ENCODE peak calls at places on chromosomes 13 and 19, in seven cellular contexts. Q is AG04450, L is HCT116, I is thoracic aorta, G is adrenal gland, C is WERI-Rb-1, E is left lung. Z is an unnamed sample.

GRCh38 chr19:13212759-13213330 is 62.6 kb downstream of the IER2 start:
- DNase-seq in Q (no peak), L (peak), I (no peak), G (peak), C (peak), E (peak), Z (peak)

GRCh38 chr19:30387311-30388115 is 15.3 kb downstream of the ZNF536 start:
- DNase-seq in Q (no peak), L (no peak), I (no peak), G (peak), C (peak), E (no peak), Z (no peak)

GRCh38 chr13:113851826-113852535 is 11.9 kb downstream of the GAS6 start:
- DNase-seq in Q (no peak), L (no peak), I (no peak), G (peak), C (peak), E (no peak), Z (no peak)

GRCh38 chr19:39014037-39014436 is 18.3 kb downstream of the FBXO27 start:
- DNase-seq in Q (no peak), L (no peak), I (no peak), G (no peak), C (no peak), E (no peak), Z (no peak)

GRCh38 chr19:55697069-55697440 is 22.0 kb downstream of the EPN1 start:
- DNase-seq in Q (no peak), L (no peak), I (no peak), G (no peak), C (no peak), E (peak), Z (no peak)

GRCh38 chr13:44197791-44198770 is 175.5 kb upstream of the SERP2 start:
- DNase-seq in Q (no peak), L (no peak), I (no peak), G (no peak), C (no peak), E (no peak), Z (no peak)

GRCh38 chr13:107351305-107351704 is 783.4 kb upstream of the ARGLU1 start:
- DNase-seq in Q (no peak), L (no peak), I (no peak), G (no peak), C (no peak), E (no peak), Z (no peak)

GRCh38 chr19:33402421-33403220 is 29.1 kb downstream of the CEBPG start:
- DNase-seq in Q (no peak), L (no peak), I (no peak), G (no peak), C (no peak), E (peak), Z (no peak)

GRCh38 chr13:97254809-97255208 is 32.7 kb downstream of the MBNL2 start:
- DNase-seq in Q (no peak), L (peak), I (no peak), G (no peak), C (no peak), E (no peak), Z (peak)

GRCh38 chr13:112466132-112467025 is 90.2 kb downstream of the SPACA7 start:
- DNase-seq in Q (no peak), L (no peak), I (no peak), G (no peak), C (no peak), E (peak), Z (no peak)

GRCh38 chr19:38663957-38664502 is 16.6 kb downstream of the ACTN4 start:
- DNase-seq in Q (no peak), L (no peak), I (no peak), G (no peak), C (no peak), E (no peak), Z (no peak)

GRCh38 chr19:41957838-41958366 is 1.2 kb downstream of the RABAC1 start:
- DNase-seq in Q (peak), L (peak), I (no peak), G (peak), C (peak), E (no peak), Z (peak)

GRCh38 chr19:58553799-58554493 is 959 bp downstream of the CHMP2A start:
- DNase-seq in Q (no peak), L (no peak), I (no peak), G (peak), C (no peak), E (no peak), Z (no peak)

GRCh38 chr13:24911135-24911524 is 147.2 kb downstream of the RNF17 start:
- DNase-seq in Q (no peak), L (no peak), I (no peak), G (no peak), C (no peak), E (no peak), Z (peak)

GRCh38 chr19:6639439-6639838 is 30.5 kb downstream of the TNFSF14 start:
- DNase-seq in Q (no peak), L (no peak), I (no peak), G (no peak), C (no peak), E (no peak), Z (no peak)

GRCh38 chr13:50421457-50422130 is 406.4 kb downstream of the KCNRG start:
- DNase-seq in Q (no peak), L (no peak), I (no peak), G (no peak), C (no peak), E (no peak), Z (peak)

GRCh38 chr13:75061909-75062308 is 420.1 kb downstream of the TBC1D4 start:
- DNase-seq in Q (no peak), L (no peak), I (no peak), G (no peak), C (no peak), E (no peak), Z (no peak)

GRCh38 chr13:61316647-61317046 is 99.0 kb downstream of the PCDH20 start:
- DNase-seq in Q (no peak), L (no peak), I (no peak), G (no peak), C (no peak), E (no peak), Z (no peak)

GRCh38 chr13:87867426-87867825 is 196.3 kb downstream of the SLITRK5 start:
- DNase-seq in Q (no peak), L (no peak), I (no peak), G (no peak), C (no peak), E (no peak), Z (no peak)

GRCh38 chr13:114161028-114161556 is 18.0 kb upstream of the CFAP97D2 start:
- DNase-seq in Q (no peak), L (no peak), I (no peak), G (no peak), C (no peak), E (peak), Z (no peak)

GRCh38 chr13:78121459-78122348 is 203.1 kb upstream of the EDNRB start:
- DNase-seq in Q (no peak), L (peak), I (no peak), G (peak), C (peak), E (no peak), Z (peak)

GRCh38 chr19:49591731-49592485 is 926 bp downstream of the PRR12 start:
- DNase-seq in Q (no peak), L (no peak), I (no peak), G (peak), C (peak), E (peak), Z (peak)

GRCh38 chr19:4521170-4521887 is 3.0 kb upstream of the PLIN4 start:
- DNase-seq in Q (no peak), L (no peak), I (no peak), G (no peak), C (no peak), E (no peak), Z (no peak)

GRCh38 chr13:59439776-59440428 is 723.8 kb downstream of the DIAPH3 start:
- DNase-seq in Q (no peak), L (no peak), I (no peak), G (no peak), C (no peak), E (peak), Z (no peak)

GRCh38 chr13:26048745-26049144 is 3.1 kb downstream of the SHISA2 start:
- DNase-seq in Q (no peak), L (no peak), I (no peak), G (no peak), C (no peak), E (no peak), Z (no peak)

GRCh38 chr13:80141114-80141849 is 199.6 kb downstream of the SPRY2 start:
- DNase-seq in Q (peak), L (no peak), I (peak), G (no peak), C (no peak), E (no peak), Z (no peak)

GRCh38 chr19:10566658-10567410 is 1.0 kb upstream of the KRI1 start:
- DNase-seq in Q (no peak), L (no peak), I (no peak), G (no peak), C (no peak), E (no peak), Z (no peak)

GRCh38 chr19:6674868-6675305 is 4.9 kb upstream of the TNFSF14 start:
- DNase-seq in Q (no peak), L (no peak), I (no peak), G (peak), C (no peak), E (peak), Z (peak)

GRCh38 chr19:19944583-19944880 is 43.8 kb downstream of the ZNF93 start:
- DNase-seq in Q (no peak), L (no peak), I (no peak), G (no peak), C (no peak), E (no peak), Z (no peak)

GRCh38 chr19:35117791-35118190 is 2.2 kb downstream of the FXYD3 start:
- DNase-seq in Q (no peak), L (no peak), I (no peak), G (no peak), C (no peak), E (no peak), Z (no peak)

GRCh38 chr19:35119091-35119490 is 3.5 kb downstream of the FXYD3 start:
- DNase-seq in Q (no peak), L (no peak), I (no peak), G (no peak), C (no peak), E (no peak), Z (no peak)

GRCh38 chr19:35117017-35117570 is 1.5 kb downstream of the FXYD3 start:
- DNase-seq in Q (no peak), L (no peak), I (no peak), G (no peak), C (peak), E (no peak), Z (no peak)

GRCh38 chr19:35119578-35119977 is 4.0 kb downstream of the FXYD3 start:
- DNase-seq in Q (no peak), L (no peak), I (no peak), G (no peak), C (no peak), E (no peak), Z (no peak)

GRCh38 chr19:35118268-35119026 is 2.8 kb downstream of the FXYD3 start:
- DNase-seq in Q (no peak), L (no peak), I (no peak), G (no peak), C (no peak), E (no peak), Z (no peak)
- H3K27ac ChIP-seq in Q (no peak), L (no peak), I (no peak), G (peak), C (peak), E (peak), Z (peak)

DNA sequence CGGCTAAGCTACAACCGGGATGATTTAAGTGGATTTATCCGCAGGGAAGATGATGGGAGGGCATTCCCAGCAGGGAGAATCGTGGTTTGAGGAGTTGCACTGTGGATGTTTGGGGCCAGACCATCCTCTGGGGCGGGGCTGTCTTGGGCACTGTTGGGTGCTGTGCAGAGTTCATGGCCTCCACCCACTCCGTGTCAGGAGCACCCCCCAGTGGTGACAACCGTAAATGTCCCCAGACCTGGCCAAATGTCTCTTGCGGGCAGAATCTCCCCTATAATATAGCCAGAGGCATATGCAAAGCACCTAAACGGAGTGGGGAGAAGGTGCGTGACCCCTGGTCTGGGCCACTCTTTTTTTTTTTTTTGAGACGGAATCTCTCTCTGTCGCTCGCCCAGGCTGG is 40.2 kb downstream of the SMIM24 start:
- DNase-seq in Q (no peak), L (no peak), I (no peak), G (no peak), C (peak), E (peak), Z (no peak)
- TF ChIP-seq CTCF in Q (peak), L (peak), I (peak), G (peak), C (peak), E (peak), Z (no peak)

DNA sequence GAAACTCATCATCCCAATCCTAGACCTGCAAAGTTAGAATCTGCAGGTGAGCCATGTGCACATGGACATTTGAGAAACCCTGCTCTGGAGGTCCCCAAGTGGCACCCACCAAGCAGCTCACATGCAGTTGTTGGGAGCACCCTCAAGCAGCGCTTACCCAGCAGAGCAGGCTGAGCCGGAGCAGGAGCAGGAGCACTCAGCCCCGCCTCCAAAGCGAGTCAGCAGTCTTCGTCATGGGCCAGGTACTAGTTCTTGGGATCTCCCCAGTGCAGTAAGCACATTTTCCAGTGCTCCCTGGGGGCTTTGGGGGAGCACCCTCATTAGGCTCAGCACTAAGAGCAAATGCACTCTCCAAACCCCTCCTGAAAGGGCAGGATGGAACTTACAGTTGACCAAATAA is 572.7 kb downstream of the IRS2 start:
- DNase-seq in Q (no peak), L (no peak), I (no peak), G (no peak), C (no peak), E (no peak), Z (peak)
- H3K27ac ChIP-seq in Q (no peak), L (no peak), I (no peak), G (no peak), C (no peak), E (no peak), Z (no peak)

DNA sequence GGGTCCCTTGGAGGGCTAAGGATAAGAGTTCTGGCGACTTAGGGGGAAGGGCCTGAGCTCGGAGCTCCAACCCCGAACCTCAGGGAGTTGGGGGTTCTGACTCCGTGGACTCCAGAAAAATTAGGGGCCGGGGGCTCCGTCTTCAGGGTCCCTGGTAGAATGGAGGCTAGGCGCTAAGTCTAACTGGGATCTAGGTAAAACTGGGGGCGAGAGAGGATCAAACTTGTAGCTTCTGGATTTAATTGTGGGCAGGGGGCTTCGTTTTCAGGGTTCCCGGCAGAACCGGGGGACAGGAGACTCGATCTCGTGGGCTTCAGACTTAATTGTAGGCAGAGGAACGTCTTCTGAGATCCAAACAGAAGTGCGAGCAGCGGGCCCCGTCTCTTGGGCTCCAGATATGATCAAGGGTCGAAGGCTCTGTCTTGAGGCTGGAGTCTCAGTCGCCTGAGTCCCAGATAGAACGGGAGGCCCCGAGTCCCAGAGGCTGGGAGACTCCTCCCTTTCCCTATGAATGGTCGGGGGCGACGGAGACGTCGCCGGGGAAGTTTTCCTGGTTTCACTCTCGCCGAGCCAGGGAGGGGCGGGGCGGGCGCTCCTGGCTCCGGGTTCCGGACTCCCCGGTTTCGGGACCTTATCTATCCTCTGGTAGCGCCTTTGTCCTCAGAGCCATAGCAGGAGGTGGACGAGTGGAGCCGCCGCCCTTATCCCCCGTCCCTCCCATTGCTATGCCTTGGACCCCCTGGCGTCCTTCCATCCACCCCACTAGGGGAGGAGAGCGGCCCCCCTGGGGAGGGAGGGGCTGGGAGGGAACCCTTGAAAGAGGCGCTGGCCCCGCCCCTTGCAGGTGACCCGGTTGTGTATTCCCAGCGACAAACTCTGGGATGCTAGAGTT is 1.3 kb downstream of the NECTIN2 start:
- DNase-seq in Q (no peak), L (peak), I (no peak), G (peak), C (peak), E (peak), Z (peak)
- TF ChIP-seq CTCF in Q (no peak), L (no peak), I (no peak), G (no peak), C (no peak), E (no peak), Z (no peak)

GRCh38 chr13:109351236-109351635 is 435.1 kb downstream of the IRS2 start:
- DNase-seq in Q (no peak), L (no peak), I (no peak), G (no peak), C (no peak), E (no peak), Z (no peak)

GRCh38 chr13:109348514-109349340 is 437.7 kb downstream of the IRS2 start:
- DNase-seq in Q (no peak), L (no peak), I (no peak), G (no peak), C (no peak), E (no peak), Z (peak)

GRCh38 chr13:109346060-109346459 is 440.3 kb downstream of the IRS2 start:
- DNase-seq in Q (no peak), L (no peak), I (no peak), G (no peak), C (no peak), E (no peak), Z (no peak)

GRCh38 chr13:109344552-109345157 is 441.7 kb downstream of the IRS2 start:
- DNase-seq in Q (no peak), L (no peak), I (no peak), G (no peak), C (no peak), E (no peak), Z (peak)

GRCh38 chr13:109345433-109345941 is 440.9 kb downstream of the IRS2 start:
- DNase-seq in Q (no peak), L (no peak), I (no peak), G (no peak), C (no peak), E (no peak), Z (peak)
- H3K27ac ChIP-seq in Q (no peak), L (no peak), I (no peak), G (no peak), C (no peak), E (no peak), Z (no peak)